ENCODE peak calls at places on chromosomes 2 and 18, in four cellular contexts. L, J, K and B are unnamed samples.

GRCh38 chr18:80172056-80172455 is 63.0 kb downstream of the ADNP2 start:
- DNase-seq in L (no peak), J (no peak), K (no peak), B (no peak)

GRCh38 chr2:240422683-240423329 is 12.7 kb upstream of the GPC1 start:
- DNase-seq in L (no peak), J (no peak), K (no peak), B (no peak)

GRCh38 chr18:48658721-48659120 is 119.9 kb downstream of the CTIF start:
- DNase-seq in L (no peak), J (no peak), K (peak; percentile 7), B (no peak)

GRCh38 chr18:45402485-45403056 is 212.7 kb upstream of the SLC14A2 start:
- DNase-seq in L (no peak), J (no peak), K (no peak), B (no peak)

GRCh38 chr18:68549257-68549871 is 165.5 kb downstream of the TMX3 start:
- DNase-seq in L (no peak), J (no peak), K (no peak), B (no peak)

GRCh38 chr2:133972786-133973185 is 281.1 kb upstream of the MGAT5 start:
- DNase-seq in L (no peak), J (no peak), K (no peak), B (no peak)

GRCh38 chr18:31190919-31191318 is 28.3 kb upstream of the DSC1 start:
- DNase-seq in L (no peak), J (no peak), K (no peak), B (no peak)

GRCh38 chr2:47819834-47820233 is 36.9 kb downstream of the MSH6 start:
- DNase-seq in L (no peak), J (no peak), K (no peak), B (no peak)

GRCh38 chr2:28342081-28342967 is 50.3 kb upstream of the FOSL2 start:
- DNase-seq in L (no peak), J (no peak), K (peak; percentile 54), B (no peak)

GRCh38 chr2:1707771-1708351 is 36.5 kb downstream of the PXDN start:
- DNase-seq in L (peak; percentile 95), J (no peak), K (no peak), B (no peak)

GRCh38 chr2:137255990-137256389 is 490.6 kb downstream of the THSD7B start:
- DNase-seq in L (no peak), J (no peak), K (no peak), B (no peak)

GRCh38 chr2:227010433-227010832 is 153.6 kb downstream of the COL4A4 start:
- DNase-seq in L (no peak), J (no peak), K (no peak), B (no peak)

GRCh38 chr2:74441690-74442482 is at the start of gene RTKN:
- DNase-seq in L (peak; percentile 82), J (peak; percentile 87), K (peak; percentile 70), B (no peak)

GRCh38 chr18:45324081-45324480 is 291.2 kb upstream of the SLC14A2 start:
- DNase-seq in L (no peak), J (no peak), K (no peak), B (no peak)

GRCh38 chr2:216346781-216347180 is 25.5 kb downstream of the MARCHF4 start:
- DNase-seq in L (no peak), J (no peak), K (no peak), B (no peak)

GRCh38 chr2:80476535-80477117 is 172.1 kb upstream of the LRRTM1 start:
- DNase-seq in L (no peak), J (no peak), K (no peak), B (no peak)

GRCh38 chr2:17672583-17673317 is 80.9 kb downstream of the SMC6 start:
- DNase-seq in L (no peak), J (no peak), K (no peak), B (peak; percentile 24)

GRCh38 chr2:199596549-199596948 is 138.8 kb upstream of the SATB2 start:
- DNase-seq in L (no peak), J (no peak), K (no peak), B (peak; percentile 20)

GRCh38 chr18:74928194-74928968 is 280.6 kb downstream of the PTGR3 start:
- DNase-seq in L (no peak), J (no peak), K (no peak), B (no peak)

GRCh38 chr2:215815960-215816359 is 197.4 kb downstream of the MREG start:
- DNase-seq in L (no peak), J (no peak), K (no peak), B (no peak)

GRCh38 chr2:1088192-1088860 is 137.7 kb downstream of the SNTG2 start:
- DNase-seq in L (no peak), J (no peak), K (no peak), B (no peak)

GRCh38 chr18:59419386-59419785 is 60.3 kb upstream of the LMAN1 start:
- DNase-seq in L (no peak), J (no peak), K (no peak), B (no peak)

GRCh38 chr2:237596518-237596855 is 6.0 kb upstream of the RAB17 start:
- DNase-seq in L (no peak), J (no peak), K (no peak), B (no peak)

GRCh38 chr18:54444309-54444914 is 86.7 kb downstream of the C18orf54 start:
- DNase-seq in L (no peak), J (peak; percentile 50), K (peak; percentile 49), B (peak; percentile 63)

GRCh38 chr2:66938471-66938967 is 458.6 kb upstream of the ETAA1 start:
- DNase-seq in L (no peak), J (no peak), K (no peak), B (no peak)

GRCh38 chr2:43136862-43137261 is 89.5 kb downstream of the ZFP36L2 start:
- DNase-seq in L (peak; percentile 39), J (no peak), K (no peak), B (peak; percentile 47)

GRCh38 chr2:183060500-183061231 is 17.9 kb upstream of the DUSP19 start:
- DNase-seq in L (no peak), J (no peak), K (peak; percentile 34), B (no peak)

DNA sequence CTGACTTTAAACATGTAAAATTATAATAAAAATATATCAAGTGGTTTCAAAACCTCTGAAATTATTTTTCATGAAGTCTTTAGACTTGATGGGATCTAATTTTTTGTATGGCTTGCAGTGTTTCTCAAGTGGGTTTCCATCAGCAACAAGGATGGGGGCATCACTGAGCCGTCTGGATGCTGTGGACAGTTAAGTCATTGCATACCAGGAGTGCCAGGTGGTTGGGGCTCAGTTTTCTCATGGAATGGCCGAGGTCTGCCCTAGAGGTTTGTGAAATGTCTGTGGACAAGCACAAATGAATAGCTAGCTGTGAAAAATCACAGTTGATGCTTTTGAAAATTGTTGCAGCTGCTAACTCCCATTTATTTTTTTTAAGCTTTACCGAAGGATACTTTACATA is 1.7 kb downstream of the PRELID3A start:
- DNase-seq in L (no peak), J (no peak), K (no peak), B (no peak)
- H3K4me3 ChIP-seq in L (no peak overlapping the region), J (no peak overlapping the region), K (no peak overlapping the region), B (no peak overlapping the region)

GRCh38 chr2:202307690-202308089 is 42.1 kb downstream of the NOP58 start:
- DNase-seq in L (no peak), J (no peak), K (no peak), B (no peak)
- TF ChIP-seq CTCF in L (no peak), J (no peak), K (no peak), B (no peak)

GRCh38 chr2:37654932-37655331 is 16.5 kb downstream of the CDC42EP3 start:
- DNase-seq in L (no peak), J (no peak), K (no peak), B (peak; percentile 94)

GRCh38 chr2:37653805-37654378 is 17.6 kb downstream of the CDC42EP3 start:
- DNase-seq in L (no peak), J (peak; percentile 67), K (no peak), B (peak; percentile 94)

GRCh38 chr2:37656512-37657423 is 14.7 kb downstream of the CDC42EP3 start:
- DNase-seq in L (no peak), J (no peak), K (no peak), B (peak; percentile 57)

GRCh38 chr2:37654419-37654818 is 17.0 kb downstream of the CDC42EP3 start:
- DNase-seq in L (no peak), J (no peak), K (no peak), B (peak; percentile 51)

DNA sequence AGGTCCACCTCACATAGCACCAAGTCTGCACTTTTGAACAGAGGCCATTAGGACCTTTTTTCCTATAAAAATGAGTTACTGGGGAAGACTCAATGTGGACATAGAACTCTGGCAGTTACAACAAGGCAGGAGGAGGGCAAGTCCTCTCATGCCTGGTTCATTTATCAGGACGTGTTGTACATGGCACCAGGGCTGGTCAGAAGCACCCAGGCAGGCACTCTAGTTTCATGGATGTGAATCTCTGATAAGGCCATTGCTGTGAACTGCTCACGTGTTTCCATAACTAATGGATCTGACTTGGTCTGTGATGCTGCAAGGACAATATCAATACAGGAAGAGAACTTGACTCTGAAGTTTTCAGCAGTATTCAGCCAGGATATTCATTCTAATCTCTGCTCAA is 16.0 kb downstream of the CDC42EP3 start:
- DNase-seq in L (no peak), J (no peak), K (no peak), B (no peak)
- H3K4me3 ChIP-seq in L (no peak overlapping the region), J (no peak overlapping the region), K (no peak overlapping the region), B (peak overlapping the region; percentile 39)

DNA sequence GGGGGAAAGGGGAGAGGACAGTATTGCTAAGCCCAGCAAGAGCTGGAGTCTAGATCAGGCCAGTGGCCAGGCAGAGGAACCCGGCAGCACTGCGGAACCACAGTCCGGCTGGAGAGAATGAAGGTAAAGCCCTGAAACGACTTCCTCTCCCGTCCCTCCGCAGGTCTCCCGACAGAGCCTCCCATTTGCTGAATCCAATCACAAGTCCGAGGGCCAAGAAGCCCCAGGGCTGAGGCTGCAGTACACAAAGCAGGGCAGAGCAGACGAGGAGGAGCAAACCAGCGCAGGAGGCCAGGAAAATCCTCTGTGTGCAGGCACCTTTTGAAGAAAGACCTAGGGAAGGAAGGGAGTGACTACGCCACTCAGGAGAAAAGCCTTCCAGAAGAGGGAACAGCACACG is 104.4 kb downstream of the OSBPL1A start:
- DNase-seq in L (no peak), J (no peak), K (no peak), B (no peak)
- TF ChIP-seq CTCF in L (no peak), J (no peak), K (no peak), B (no peak)

DNA sequence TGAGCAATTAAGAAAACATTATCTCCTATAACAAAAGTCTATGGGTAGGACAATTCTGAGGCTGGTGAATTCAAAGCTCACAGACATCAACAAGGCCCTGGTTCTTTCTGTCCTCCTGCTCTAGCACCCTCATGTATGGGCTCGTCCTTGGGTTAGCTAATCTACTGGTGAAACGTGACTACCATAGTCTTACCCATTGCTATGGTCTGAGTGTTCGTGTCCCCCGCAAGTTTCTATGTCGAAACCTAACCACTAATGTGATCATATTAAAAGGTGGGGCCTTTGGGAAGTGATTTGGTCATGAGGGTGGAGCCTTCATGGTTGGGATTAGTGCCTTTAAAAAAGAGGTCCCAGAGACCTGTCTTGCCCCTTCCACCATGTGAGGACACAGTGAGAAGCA is 564.7 kb downstream of the TNS1 start:
- DNase-seq in L (no peak), J (no peak), K (no peak), B (no peak)
- H3K4me3 ChIP-seq in L (no peak overlapping the region), J (no peak overlapping the region), K (no peak overlapping the region), B (no peak overlapping the region)

DNA sequence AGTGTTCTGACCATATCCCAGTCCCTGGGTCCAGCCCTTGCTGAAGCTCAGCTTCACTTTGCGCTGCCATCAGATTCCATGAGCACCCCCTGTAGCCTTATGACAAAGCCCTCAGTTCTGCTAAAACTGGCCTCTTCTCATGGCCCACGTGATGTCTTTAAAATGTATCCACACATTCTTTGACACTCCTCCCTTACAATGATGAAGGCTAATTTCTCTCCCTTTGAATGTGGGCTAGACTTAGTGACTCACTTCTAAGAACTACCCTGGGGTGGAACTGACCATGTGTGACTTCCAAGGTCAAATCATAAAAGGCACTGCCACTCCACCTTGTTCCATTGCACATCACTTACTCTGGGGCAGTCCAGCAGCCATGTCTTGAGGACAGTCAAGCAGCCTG is 45.4 kb upstream of the GORASP2 start:
- DNase-seq in L (no peak), J (no peak), K (no peak), B (no peak)
- TF ChIP-seq CTCF in L (no peak), J (no peak), K (no peak), B (no peak)

GRCh38 chr2:53515435-53516332 is 251.9 kb upstream of the CHAC2 start:
- DNase-seq in L (no peak), J (no peak), K (no peak), B (peak; percentile 13)
- H3K4me3 ChIP-seq in L (no peak overlapping the region), J (no peak overlapping the region), K (no peak overlapping the region), B (no peak overlapping the region)